ENCODE peak calls at places on chromosomes 12 and 14, in nine cellular contexts. One of them, this sample, is unnamed. For H3K9me3 and H3K4me1, the result is how much of the 10 kb centered on the place peaks cover.

GRCh38 chr12:128818065-128819022 is 5.4 kb downstream of the SLC15A4 start:
- DNase-seq in stomach: peak
- DNase-seq in breast epithelium: no peak
- DNase-seq in IMR-90: peak
- DNase-seq in adrenal gland: no peak
- DNase-seq in spleen: no peak
- DNase-seq in psoas muscle: no peak
- DNase-seq in uterus: no peak
- DNase-seq in A549: peak
- DNase-seq in this sample: no peak

GRCh38 chr12:27198036-27198435 is 46.0 kb upstream of the STK38L start:
- DNase-seq in stomach: no peak
- DNase-seq in breast epithelium: no peak
- DNase-seq in IMR-90: peak
- DNase-seq in adrenal gland: no peak
- DNase-seq in spleen: no peak
- DNase-seq in psoas muscle: peak
- DNase-seq in uterus: peak
- DNase-seq in A549: no peak
- DNase-seq in this sample: no peak

GRCh38 chr12:115946867-115947695 is 330.4 kb downstream of the MED13L start:
- DNase-seq in stomach: no peak
- DNase-seq in breast epithelium: no peak
- DNase-seq in IMR-90: peak
- DNase-seq in adrenal gland: no peak
- DNase-seq in spleen: no peak
- DNase-seq in psoas muscle: no peak
- DNase-seq in uterus: no peak
- DNase-seq in A549: no peak
- DNase-seq in this sample: no peak

GRCh38 chr12:779745-780734 is 27.7 kb downstream of the WNK1 start:
- DNase-seq in stomach: no peak
- DNase-seq in breast epithelium: no peak
- DNase-seq in IMR-90: peak
- DNase-seq in adrenal gland: no peak
- DNase-seq in spleen: no peak
- DNase-seq in psoas muscle: no peak
- DNase-seq in uterus: no peak
- DNase-seq in A549: peak
- DNase-seq in this sample: no peak

GRCh38 chr12:118377891-118378470 is 1.6 kb downstream of the SUDS3 start:
- DNase-seq in stomach: peak
- DNase-seq in breast epithelium: no peak
- DNase-seq in IMR-90: peak
- DNase-seq in adrenal gland: peak
- DNase-seq in spleen: peak
- DNase-seq in psoas muscle: peak
- DNase-seq in uterus: peak
- DNase-seq in A549: peak
- DNase-seq in this sample: peak

GRCh38 chr12:79300199-79300568 is 390.6 kb downstream of the PAWR start:
- DNase-seq in stomach: no peak
- DNase-seq in breast epithelium: no peak
- DNase-seq in IMR-90: peak
- DNase-seq in adrenal gland: no peak
- DNase-seq in spleen: no peak
- DNase-seq in psoas muscle: no peak
- DNase-seq in uterus: no peak
- DNase-seq in A549: peak
- DNase-seq in this sample: no peak

GRCh38 chr12:113823816-113824215 is 142.3 kb downstream of the RBM19 start:
- DNase-seq in stomach: no peak
- DNase-seq in breast epithelium: no peak
- DNase-seq in IMR-90: no peak
- DNase-seq in adrenal gland: no peak
- DNase-seq in spleen: no peak
- DNase-seq in psoas muscle: no peak
- DNase-seq in uterus: no peak
- DNase-seq in A549: no peak
- DNase-seq in this sample: no peak

GRCh38 chr12:111408116-111408440 is 2.4 kb downstream of the SH2B3 start:
- DNase-seq in stomach: no peak
- DNase-seq in breast epithelium: no peak
- DNase-seq in IMR-90: no peak
- DNase-seq in adrenal gland: no peak
- DNase-seq in spleen: no peak
- DNase-seq in psoas muscle: no peak
- DNase-seq in uterus: no peak
- DNase-seq in A549: no peak
- DNase-seq in this sample: no peak

GRCh38 chr14:100193417-100194357 is 34.2 kb upstream of the DEGS2 start:
- DNase-seq in stomach: no peak
- DNase-seq in breast epithelium: peak
- DNase-seq in IMR-90: no peak
- DNase-seq in adrenal gland: no peak
- DNase-seq in spleen: no peak
- DNase-seq in psoas muscle: no peak
- DNase-seq in uterus: peak
- DNase-seq in A549: no peak
- DNase-seq in this sample: no peak

GRCh38 chr12:20423557-20423956 is 55.2 kb downstream of the PDE3A start:
- DNase-seq in stomach: no peak
- DNase-seq in breast epithelium: no peak
- DNase-seq in IMR-90: no peak
- DNase-seq in adrenal gland: no peak
- DNase-seq in spleen: no peak
- DNase-seq in psoas muscle: no peak
- DNase-seq in uterus: no peak
- DNase-seq in A549: peak
- DNase-seq in this sample: no peak

GRCh38 chr14:81366259-81366658 is 33.9 kb downstream of the STON2 start:
- DNase-seq in stomach: peak
- DNase-seq in breast epithelium: no peak
- DNase-seq in IMR-90: no peak
- DNase-seq in adrenal gland: no peak
- DNase-seq in spleen: no peak
- DNase-seq in psoas muscle: no peak
- DNase-seq in uterus: no peak
- DNase-seq in A549: peak
- DNase-seq in this sample: no peak

GRCh38 chr12:131117438-131118245 is 163.9 kb downstream of the ADGRD1 start:
- DNase-seq in stomach: no peak
- DNase-seq in breast epithelium: no peak
- DNase-seq in IMR-90: no peak
- DNase-seq in adrenal gland: no peak
- DNase-seq in spleen: peak
- DNase-seq in psoas muscle: no peak
- DNase-seq in uterus: peak
- DNase-seq in A549: no peak
- DNase-seq in this sample: no peak

GRCh38 chr14:96189288-96189711 is 15.3 kb upstream of the BDKRB2 start:
- DNase-seq in stomach: no peak
- DNase-seq in breast epithelium: no peak
- DNase-seq in IMR-90: peak
- DNase-seq in adrenal gland: no peak
- DNase-seq in spleen: no peak
- DNase-seq in psoas muscle: no peak
- DNase-seq in uterus: no peak
- DNase-seq in A549: no peak
- DNase-seq in this sample: no peak

GRCh38 chr12:132257206-132257954 is 72.0 kb downstream of the GALNT9 start:
- DNase-seq in stomach: no peak
- DNase-seq in breast epithelium: no peak
- DNase-seq in IMR-90: no peak
- DNase-seq in adrenal gland: no peak
- DNase-seq in spleen: no peak
- DNase-seq in psoas muscle: no peak
- DNase-seq in uterus: no peak
- DNase-seq in A549: no peak
- DNase-seq in this sample: no peak

GRCh38 chr12:45034861-45035265 is 16.0 kb downstream of the DBX2 start:
- DNase-seq in stomach: no peak
- DNase-seq in breast epithelium: no peak
- DNase-seq in IMR-90: no peak
- DNase-seq in adrenal gland: no peak
- DNase-seq in spleen: no peak
- DNase-seq in psoas muscle: no peak
- DNase-seq in uterus: no peak
- DNase-seq in A549: no peak
- DNase-seq in this sample: no peak

GRCh38 chr14:79011091-79011919 is 841.1 kb downstream of the NRXN3 start:
- DNase-seq in stomach: no peak
- DNase-seq in breast epithelium: no peak
- DNase-seq in IMR-90: peak
- DNase-seq in adrenal gland: peak
- DNase-seq in spleen: no peak
- DNase-seq in psoas muscle: no peak
- DNase-seq in uterus: peak
- DNase-seq in A549: peak
- DNase-seq in this sample: no peak

GRCh38 chr14:68439741-68440140 is 353.1 kb downstream of the ZFP36L1 start:
- DNase-seq in stomach: no peak
- DNase-seq in breast epithelium: no peak
- DNase-seq in IMR-90: no peak
- DNase-seq in adrenal gland: no peak
- DNase-seq in spleen: no peak
- DNase-seq in psoas muscle: no peak
- DNase-seq in uterus: no peak
- DNase-seq in A549: no peak
- DNase-seq in this sample: no peak
- H3K9me3 ChIP-seq in stomach: under half
- H3K9me3 ChIP-seq in breast epithelium: under half
- H3K9me3 ChIP-seq in IMR-90: under half
- H3K9me3 ChIP-seq in adrenal gland: under half
- H3K9me3 ChIP-seq in spleen: under half
- H3K9me3 ChIP-seq in psoas muscle: under half
- H3K9me3 ChIP-seq in uterus: under half
- H3K9me3 ChIP-seq in A549: under half
- H3K9me3 ChIP-seq in this sample: under half

DNA sequence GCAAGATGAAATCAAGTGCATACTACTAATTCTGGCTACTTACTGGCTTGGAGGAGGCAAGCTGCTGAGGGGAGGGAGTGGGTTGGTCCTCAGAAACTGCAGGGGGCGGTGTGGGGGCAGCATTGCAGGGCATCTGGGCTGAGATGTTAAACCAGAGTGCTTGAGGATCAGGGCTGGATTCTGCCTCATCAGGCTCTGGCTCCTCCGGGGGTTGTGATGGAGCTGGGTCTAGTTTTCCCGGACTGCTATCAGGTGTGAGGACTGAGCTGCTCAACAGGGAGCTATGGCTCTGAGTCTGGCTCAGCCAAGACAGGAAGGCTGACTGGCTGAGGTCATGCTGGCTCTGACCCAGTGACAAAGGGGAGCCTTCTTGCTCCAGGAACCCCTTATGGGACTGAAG is 28.6 kb downstream of the BAZ2A start:
- DNase-seq in stomach: no peak
- DNase-seq in breast epithelium: no peak
- DNase-seq in IMR-90: no peak
- DNase-seq in adrenal gland: peak
- DNase-seq in spleen: no peak
- DNase-seq in psoas muscle: no peak
- DNase-seq in uterus: no peak
- DNase-seq in A549: peak
- DNase-seq in this sample: no peak
- TF ChIP-seq CTCF in stomach: no peak
- TF ChIP-seq CTCF in breast epithelium: no peak
- TF ChIP-seq CTCF in IMR-90: no peak
- TF ChIP-seq CTCF in adrenal gland: no peak
- TF ChIP-seq CTCF in spleen: no peak
- TF ChIP-seq CTCF in psoas muscle: no peak
- TF ChIP-seq CTCF in uterus: no peak
- TF ChIP-seq CTCF in A549: peak
- TF ChIP-seq CTCF in this sample: no peak

GRCh38 chr14:54708161-54708560 is 141.2 kb downstream of the SAMD4A start:
- DNase-seq in stomach: no peak
- DNase-seq in breast epithelium: no peak
- DNase-seq in IMR-90: no peak
- DNase-seq in adrenal gland: no peak
- DNase-seq in spleen: no peak
- DNase-seq in psoas muscle: no peak
- DNase-seq in uterus: no peak
- DNase-seq in A549: no peak
- DNase-seq in this sample: no peak

GRCh38 chr14:54706768-54707167 is 139.8 kb downstream of the SAMD4A start:
- DNase-seq in stomach: no peak
- DNase-seq in breast epithelium: no peak
- DNase-seq in IMR-90: no peak
- DNase-seq in adrenal gland: no peak
- DNase-seq in spleen: no peak
- DNase-seq in psoas muscle: no peak
- DNase-seq in uterus: no peak
- DNase-seq in A549: no peak
- DNase-seq in this sample: no peak

GRCh38 chr14:54709444-54709843 is 142.5 kb downstream of the SAMD4A start:
- DNase-seq in stomach: no peak
- DNase-seq in breast epithelium: no peak
- DNase-seq in IMR-90: no peak
- DNase-seq in adrenal gland: no peak
- DNase-seq in spleen: no peak
- DNase-seq in psoas muscle: no peak
- DNase-seq in uterus: no peak
- DNase-seq in A549: no peak
- DNase-seq in this sample: no peak

GRCh38 chr14:54709867-54710266 is 142.9 kb downstream of the SAMD4A start:
- DNase-seq in stomach: no peak
- DNase-seq in breast epithelium: no peak
- DNase-seq in IMR-90: no peak
- DNase-seq in adrenal gland: no peak
- DNase-seq in spleen: no peak
- DNase-seq in psoas muscle: no peak
- DNase-seq in uterus: no peak
- DNase-seq in A549: no peak
- DNase-seq in this sample: no peak

DNA sequence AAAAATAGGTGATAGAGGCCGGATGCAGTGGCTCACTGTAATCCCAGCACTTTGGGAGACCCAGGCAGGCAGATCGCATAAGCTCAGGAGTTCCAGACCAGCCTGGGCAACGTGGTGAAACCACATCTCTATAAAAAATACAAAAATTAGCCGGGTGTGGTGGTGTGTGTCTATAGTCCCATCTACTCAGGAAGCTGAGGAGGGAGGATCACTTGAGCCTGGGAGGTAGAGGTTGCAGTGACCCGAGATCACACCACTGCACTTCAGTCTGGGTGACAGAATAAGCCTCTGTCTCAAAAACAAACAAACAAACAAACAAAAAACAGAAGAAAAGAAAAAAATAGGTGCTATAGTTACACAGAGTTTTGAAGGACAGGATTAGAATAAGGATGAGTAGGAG is 142.1 kb downstream of the SAMD4A start:
- DNase-seq in stomach: no peak
- DNase-seq in breast epithelium: no peak
- DNase-seq in IMR-90: no peak
- DNase-seq in adrenal gland: no peak
- DNase-seq in spleen: no peak
- DNase-seq in psoas muscle: no peak
- DNase-seq in uterus: no peak
- DNase-seq in A549: no peak
- DNase-seq in this sample: no peak
- H3K4me1 ChIP-seq in stomach: under half
- H3K4me1 ChIP-seq in breast epithelium: under half
- H3K4me1 ChIP-seq in IMR-90: under half
- H3K4me1 ChIP-seq in adrenal gland: under half
- H3K4me1 ChIP-seq in spleen: under half
- H3K4me1 ChIP-seq in psoas muscle: half or more
- H3K4me1 ChIP-seq in uterus: under half
- H3K4me1 ChIP-seq in A549: under half
- H3K4me1 ChIP-seq in this sample: half or more

GRCh38 chr14:105873870-105874512 is 347.6 kb downstream of the TMEM121 start:
- DNase-seq in stomach: no peak
- DNase-seq in breast epithelium: no peak
- DNase-seq in IMR-90: no peak
- DNase-seq in adrenal gland: no peak
- DNase-seq in spleen: no peak
- DNase-seq in psoas muscle: no peak
- DNase-seq in uterus: no peak
- DNase-seq in A549: no peak
- DNase-seq in this sample: no peak
- H3K9me3 ChIP-seq in stomach: under half
- H3K9me3 ChIP-seq in breast epithelium: under half
- H3K9me3 ChIP-seq in IMR-90: under half
- H3K9me3 ChIP-seq in adrenal gland: under half
- H3K9me3 ChIP-seq in spleen: under half
- H3K9me3 ChIP-seq in psoas muscle: under half
- H3K9me3 ChIP-seq in uterus: under half
- H3K9me3 ChIP-seq in A549: under half
- H3K9me3 ChIP-seq in this sample: under half